ENCODE peak calls at places on chromosomes 13 and 19, in six cellular contexts. F is activated naive CD8-positive, alpha-beta T cell treated with anti-CD3 and anti-CD28 coated beads for 36 hours; H is heart right ventricle; N is GM18507; W is activated CD8-positive, alpha-beta memory T cell treated with anti-CD3 and anti-CD28 coated beads for 4 hours; L is activated naive CD4-positive, alpha-beta T cell treated with anti-CD3 and anti-CD28 coated beads, Interleukin-2, amount 50 U/mL, for 72 hours. Q is an unnamed sample.

GRCh38 chr13:31116224-31116623 is 45.5 kb downstream of the HSPH1 start:
- DNase-seq in W (no peak), F (no peak), L (no peak), N (no peak), H (no peak), Q (no peak)

GRCh38 chr13:45194081-45194939 is 6.5 kb downstream of the KCTD4 start:
- DNase-seq in F (no peak), H (peak), W (no peak), L (no peak), N (no peak), Q (peak)

GRCh38 chr13:24627090-24627714 is 53.0 kb upstream of the ATP12A start:
- DNase-seq in H (no peak), L (no peak), N (no peak), W (no peak), F (no peak), Q (no peak)

GRCh38 chr19:30183807-30184490 is 188.2 kb upstream of the ZNF536 start:
- DNase-seq in F (no peak), H (no peak), W (no peak), L (no peak), N (no peak), Q (no peak)

GRCh38 chr19:34041922-34042521 is 130.3 kb upstream of the LSM14A start:
- DNase-seq in H (peak), N (peak), W (peak), F (peak), L (peak), Q (peak)

GRCh38 chr19:38666662-38667448 is 19.4 kb downstream of the ACTN4 start:
- DNase-seq in F (no peak), L (no peak), H (peak), W (no peak), N (no peak), Q (no peak)

GRCh38 chr19:1655131-1655981 is 2.9 kb upstream of the TCF3 start:
- DNase-seq in H (no peak), L (no peak), W (no peak), F (no peak), N (no peak), Q (no peak)

GRCh38 chr19:38266981-38267597 is 2.7 kb downstream of the SPINT2 start:
- DNase-seq in W (no peak), H (no peak), F (no peak), L (no peak), N (no peak), Q (no peak)

GRCh38 chr13:91346848-91347211 is 657 bp upstream of the MIR17HG start:
- DNase-seq in F (peak), N (no peak), H (no peak), L (peak), W (peak), Q (peak)

GRCh38 chr13:24209138-24209537 is 48.6 kb downstream of the SPATA13 start:
- DNase-seq in F (no peak), L (no peak), W (no peak), H (no peak), N (no peak), Q (no peak)

GRCh38 chr19:18202759-18203407 is 959 bp downstream of the RAB3A start:
- DNase-seq in F (peak), L (no peak), N (no peak), H (peak), W (no peak), Q (peak)

GRCh38 chr13:29038700-29039099 is 218.6 kb downstream of the MTUS2 start:
- DNase-seq in F (no peak), L (no peak), N (no peak), W (no peak), H (no peak), Q (no peak)

GRCh38 chr13:31945202-31945978 is 86.2 kb upstream of the FRY start:
- DNase-seq in F (no peak), N (no peak), L (no peak), W (no peak), H (peak), Q (peak)

GRCh38 chr19:16660763-16661479 is at the start of gene TMEM38A:
- DNase-seq in H (peak), F (peak), L (peak), N (no peak), W (no peak), Q (peak)

GRCh38 chr13:84574851-84575250 is 692.6 kb upstream of the SLITRK1 start:
- DNase-seq in L (no peak), W (no peak), F (no peak), N (no peak), H (no peak), Q (no peak)

GRCh38 chr19:28869459-28869858 is 343.5 kb downstream of the UQCRFS1 start:
- DNase-seq in W (no peak), L (no peak), F (no peak), N (no peak), H (no peak), Q (no peak)

GRCh38 chr19:39263912-39264305 is 4.3 kb upstream of the IFNL2 start:
- DNase-seq in N (no peak), F (no peak), W (no peak), H (no peak), L (no peak), Q (no peak)

GRCh38 chr13:110130431-110130830 is 176.5 kb downstream of the COL4A1 start:
- DNase-seq in H (no peak), W (no peak), L (no peak), N (no peak), F (no peak), Q (no peak)